ENCODE peak calls at places on chromosomes 11 and 22, in eight cellular contexts. One of them, this sample, is unnamed.

GRCh38 chr11:120830092-120830491 is 193.8 kb upstream of the TBCEL start:
- DNase-seq in coronary artery: no peak
- DNase-seq in ELR: no peak
- DNase-seq in NCI-H1105: no peak
- DNase-seq in fibroblast of mammary gland: no peak
- DNase-seq in dermis blood vessel endothelial cell: no peak
- DNase-seq in mesothelial cell of epicardium: no peak
- DNase-seq in NCI-H1930: no peak
- DNase-seq in this sample: no peak

GRCh38 chr22:32951081-32951806 is 106.9 kb downstream of the SYN3 start:
- DNase-seq in coronary artery: no peak
- DNase-seq in ELR: no peak
- DNase-seq in NCI-H1105: no peak
- DNase-seq in fibroblast of mammary gland: no peak
- DNase-seq in dermis blood vessel endothelial cell: no peak
- DNase-seq in mesothelial cell of epicardium: no peak
- DNase-seq in NCI-H1930: no peak
- DNase-seq in this sample: no peak

GRCh38 chr11:70471254-70471653 is 72.9 kb downstream of the CTTN start:
- DNase-seq in coronary artery: no peak
- DNase-seq in ELR: peak
- DNase-seq in NCI-H1105: no peak
- DNase-seq in fibroblast of mammary gland: peak
- DNase-seq in dermis blood vessel endothelial cell: peak
- DNase-seq in mesothelial cell of epicardium: no peak
- DNase-seq in NCI-H1930: no peak
- DNase-seq in this sample: no peak

GRCh38 chr22:36160499-36160942 is at the start of gene APOL3:
- DNase-seq in coronary artery: peak
- DNase-seq in ELR: peak
- DNase-seq in NCI-H1105: no peak
- DNase-seq in fibroblast of mammary gland: peak
- DNase-seq in dermis blood vessel endothelial cell: peak
- DNase-seq in mesothelial cell of epicardium: no peak
- DNase-seq in NCI-H1930: no peak
- DNase-seq in this sample: no peak

GRCh38 chr22:19700790-19701419 is 13.4 kb upstream of the SEPTIN5 start:
- DNase-seq in coronary artery: no peak
- DNase-seq in ELR: no peak
- DNase-seq in NCI-H1105: no peak
- DNase-seq in fibroblast of mammary gland: no peak
- DNase-seq in dermis blood vessel endothelial cell: no peak
- DNase-seq in mesothelial cell of epicardium: no peak
- DNase-seq in NCI-H1930: no peak
- DNase-seq in this sample: no peak

GRCh38 chr11:69950120-69950519 is 128.0 kb upstream of the ANO1 start:
- DNase-seq in coronary artery: no peak
- DNase-seq in ELR: peak
- DNase-seq in NCI-H1105: no peak
- DNase-seq in fibroblast of mammary gland: peak
- DNase-seq in dermis blood vessel endothelial cell: peak
- DNase-seq in mesothelial cell of epicardium: no peak
- DNase-seq in NCI-H1930: no peak
- DNase-seq in this sample: no peak

GRCh38 chr11:3920148-3920852 is 64.8 kb downstream of the STIM1 start:
- DNase-seq in coronary artery: peak
- DNase-seq in ELR: peak
- DNase-seq in NCI-H1105: no peak
- DNase-seq in fibroblast of mammary gland: peak
- DNase-seq in dermis blood vessel endothelial cell: no peak
- DNase-seq in mesothelial cell of epicardium: no peak
- DNase-seq in NCI-H1930: no peak
- DNase-seq in this sample: no peak

GRCh38 chr22:32660292-32660691 is 141.2 kb upstream of the TIMP3 start:
- DNase-seq in coronary artery: no peak
- DNase-seq in ELR: peak
- DNase-seq in NCI-H1105: peak
- DNase-seq in fibroblast of mammary gland: peak
- DNase-seq in dermis blood vessel endothelial cell: peak
- DNase-seq in mesothelial cell of epicardium: peak
- DNase-seq in NCI-H1930: peak
- DNase-seq in this sample: peak

GRCh38 chr11:120555433-120555773 is 43.9 kb downstream of the GRIK4 start:
- DNase-seq in coronary artery: no peak
- DNase-seq in ELR: no peak
- DNase-seq in NCI-H1105: no peak
- DNase-seq in fibroblast of mammary gland: no peak
- DNase-seq in dermis blood vessel endothelial cell: no peak
- DNase-seq in mesothelial cell of epicardium: no peak
- DNase-seq in NCI-H1930: no peak
- DNase-seq in this sample: no peak

GRCh38 chr11:10633261-10633660 is 60.3 kb downstream of the IRAG1 start:
- DNase-seq in coronary artery: peak
- DNase-seq in ELR: no peak
- DNase-seq in NCI-H1105: no peak
- DNase-seq in fibroblast of mammary gland: no peak
- DNase-seq in dermis blood vessel endothelial cell: no peak
- DNase-seq in mesothelial cell of epicardium: no peak
- DNase-seq in NCI-H1930: no peak
- DNase-seq in this sample: no peak

GRCh38 chr22:23688121-23688520 is 2.7 kb upstream of the RGL4 start:
- DNase-seq in coronary artery: no peak
- DNase-seq in ELR: no peak
- DNase-seq in NCI-H1105: no peak
- DNase-seq in fibroblast of mammary gland: no peak
- DNase-seq in dermis blood vessel endothelial cell: no peak
- DNase-seq in mesothelial cell of epicardium: no peak
- DNase-seq in NCI-H1930: no peak
- DNase-seq in this sample: no peak

GRCh38 chr22:36384766-36385400 is 2.9 kb downstream of the MYH9 start:
- DNase-seq in coronary artery: no peak
- DNase-seq in ELR: peak
- DNase-seq in NCI-H1105: no peak
- DNase-seq in fibroblast of mammary gland: no peak
- DNase-seq in dermis blood vessel endothelial cell: peak
- DNase-seq in mesothelial cell of epicardium: no peak
- DNase-seq in NCI-H1930: no peak
- DNase-seq in this sample: no peak

GRCh38 chr22:23458663-23459541 is 121.2 kb downstream of the IGLL1 start:
- DNase-seq in coronary artery: no peak
- DNase-seq in ELR: no peak
- DNase-seq in NCI-H1105: no peak
- DNase-seq in fibroblast of mammary gland: no peak
- DNase-seq in dermis blood vessel endothelial cell: no peak
- DNase-seq in mesothelial cell of epicardium: no peak
- DNase-seq in NCI-H1930: no peak
- DNase-seq in this sample: no peak

GRCh38 chr11:68893282-68893681 is 10.3 kb downstream of the MRPL21 start:
- DNase-seq in coronary artery: no peak
- DNase-seq in ELR: no peak
- DNase-seq in NCI-H1105: no peak
- DNase-seq in fibroblast of mammary gland: no peak
- DNase-seq in dermis blood vessel endothelial cell: no peak
- DNase-seq in mesothelial cell of epicardium: no peak
- DNase-seq in NCI-H1930: no peak
- DNase-seq in this sample: no peak

GRCh38 chr22:19811811-19812771 is 42.6 kb downstream of the GNB1L start:
- DNase-seq in coronary artery: peak
- DNase-seq in ELR: no peak
- DNase-seq in NCI-H1105: no peak
- DNase-seq in fibroblast of mammary gland: no peak
- DNase-seq in dermis blood vessel endothelial cell: no peak
- DNase-seq in mesothelial cell of epicardium: no peak
- DNase-seq in NCI-H1930: no peak
- DNase-seq in this sample: no peak

GRCh38 chr22:32752868-32753520 is 48.5 kb upstream of the TIMP3 start:
- DNase-seq in coronary artery: no peak
- DNase-seq in ELR: peak
- DNase-seq in NCI-H1105: no peak
- DNase-seq in fibroblast of mammary gland: peak
- DNase-seq in dermis blood vessel endothelial cell: no peak
- DNase-seq in mesothelial cell of epicardium: no peak
- DNase-seq in NCI-H1930: no peak
- DNase-seq in this sample: no peak

GRCh38 chr22:18085188-18085587 is 7.4 kb downstream of the PEX26 start:
- DNase-seq in coronary artery: no peak
- DNase-seq in ELR: peak
- DNase-seq in NCI-H1105: no peak
- DNase-seq in fibroblast of mammary gland: peak
- DNase-seq in dermis blood vessel endothelial cell: no peak
- DNase-seq in mesothelial cell of epicardium: no peak
- DNase-seq in NCI-H1930: no peak
- DNase-seq in this sample: no peak

GRCh38 chr11:43576834-43577521 is 103.6 kb upstream of the HSD17B12 start:
- DNase-seq in coronary artery: no peak
- DNase-seq in ELR: peak
- DNase-seq in NCI-H1105: no peak
- DNase-seq in fibroblast of mammary gland: peak
- DNase-seq in dermis blood vessel endothelial cell: peak
- DNase-seq in mesothelial cell of epicardium: no peak
- DNase-seq in NCI-H1930: peak
- DNase-seq in this sample: no peak

GRCh38 chr11:119339581-119340334 is 925 bp downstream of the C1QTNF5 start:
- DNase-seq in coronary artery: no peak
- DNase-seq in ELR: peak
- DNase-seq in NCI-H1105: peak
- DNase-seq in fibroblast of mammary gland: peak
- DNase-seq in dermis blood vessel endothelial cell: peak
- DNase-seq in mesothelial cell of epicardium: no peak
- DNase-seq in NCI-H1930: peak
- DNase-seq in this sample: peak

GRCh38 chr22:48257690-48258065 is 1495.2 kb downstream of the TBC1D22A start:
- DNase-seq in coronary artery: no peak
- DNase-seq in ELR: no peak
- DNase-seq in NCI-H1105: no peak
- DNase-seq in fibroblast of mammary gland: no peak
- DNase-seq in dermis blood vessel endothelial cell: no peak
- DNase-seq in mesothelial cell of epicardium: no peak
- DNase-seq in NCI-H1930: no peak
- DNase-seq in this sample: no peak

GRCh38 chr11:1375955-1376258 is 13.8 kb upstream of the BRSK2 start:
- DNase-seq in coronary artery: no peak
- DNase-seq in ELR: no peak
- DNase-seq in NCI-H1105: no peak
- DNase-seq in fibroblast of mammary gland: no peak
- DNase-seq in dermis blood vessel endothelial cell: no peak
- DNase-seq in mesothelial cell of epicardium: no peak
- DNase-seq in NCI-H1930: no peak
- DNase-seq in this sample: no peak

GRCh38 chr11:12410006-12410728 is 32.8 kb downstream of the PARVA start:
- DNase-seq in coronary artery: peak
- DNase-seq in ELR: peak
- DNase-seq in NCI-H1105: no peak
- DNase-seq in fibroblast of mammary gland: peak
- DNase-seq in dermis blood vessel endothelial cell: peak
- DNase-seq in mesothelial cell of epicardium: no peak
- DNase-seq in NCI-H1930: no peak
- DNase-seq in this sample: no peak

GRCh38 chr11:69444381-69445130 is 36.9 kb upstream of the LINC01488 start:
- DNase-seq in coronary artery: peak
- DNase-seq in ELR: peak
- DNase-seq in NCI-H1105: no peak
- DNase-seq in fibroblast of mammary gland: peak
- DNase-seq in dermis blood vessel endothelial cell: peak
- DNase-seq in mesothelial cell of epicardium: no peak
- DNase-seq in NCI-H1930: no peak
- DNase-seq in this sample: no peak

GRCh38 chr11:56543157-56543556 is at the start of gene OR5M11:
- DNase-seq in coronary artery: no peak
- DNase-seq in ELR: no peak
- DNase-seq in NCI-H1105: no peak
- DNase-seq in fibroblast of mammary gland: no peak
- DNase-seq in dermis blood vessel endothelial cell: no peak
- DNase-seq in mesothelial cell of epicardium: no peak
- DNase-seq in NCI-H1930: no peak
- DNase-seq in this sample: no peak

GRCh38 chr11:87971354-87971753 is 203.9 kb downstream of the RAB38 start:
- DNase-seq in coronary artery: no peak
- DNase-seq in ELR: no peak
- DNase-seq in NCI-H1105: no peak
- DNase-seq in fibroblast of mammary gland: no peak
- DNase-seq in dermis blood vessel endothelial cell: no peak
- DNase-seq in mesothelial cell of epicardium: no peak
- DNase-seq in NCI-H1930: no peak
- DNase-seq in this sample: no peak

GRCh38 chr11:83449338-83449913 is 163.3 kb upstream of the CCDC90B start:
- DNase-seq in coronary artery: no peak
- DNase-seq in ELR: no peak
- DNase-seq in NCI-H1105: no peak
- DNase-seq in fibroblast of mammary gland: peak
- DNase-seq in dermis blood vessel endothelial cell: no peak
- DNase-seq in mesothelial cell of epicardium: no peak
- DNase-seq in NCI-H1930: no peak
- DNase-seq in this sample: no peak

GRCh38 chr11:96037267-96037990 is 113.5 kb upstream of the MTMR2 start:
- DNase-seq in coronary artery: no peak
- DNase-seq in ELR: no peak
- DNase-seq in NCI-H1105: no peak
- DNase-seq in fibroblast of mammary gland: peak
- DNase-seq in dermis blood vessel endothelial cell: no peak
- DNase-seq in mesothelial cell of epicardium: no peak
- DNase-seq in NCI-H1930: no peak
- DNase-seq in this sample: no peak

GRCh38 chr11:57792870-57793269 is 31.3 kb downstream of the CTNND1 start:
- DNase-seq in coronary artery: no peak
- DNase-seq in ELR: no peak
- DNase-seq in NCI-H1105: no peak
- DNase-seq in fibroblast of mammary gland: no peak
- DNase-seq in dermis blood vessel endothelial cell: peak
- DNase-seq in mesothelial cell of epicardium: no peak
- DNase-seq in NCI-H1930: no peak
- DNase-seq in this sample: no peak

GRCh38 chr22:31829505-31829904 is 75.7 kb downstream of the DEPDC5 start:
- DNase-seq in coronary artery: no peak
- DNase-seq in ELR: peak
- DNase-seq in NCI-H1105: no peak
- DNase-seq in fibroblast of mammary gland: peak
- DNase-seq in dermis blood vessel endothelial cell: peak
- DNase-seq in mesothelial cell of epicardium: no peak
- DNase-seq in NCI-H1930: no peak
- DNase-seq in this sample: no peak

GRCh38 chr11:72670041-72670440 is 4.2 kb downstream of the PDE2A start:
- DNase-seq in coronary artery: no peak
- DNase-seq in ELR: no peak
- DNase-seq in NCI-H1105: no peak
- DNase-seq in fibroblast of mammary gland: no peak
- DNase-seq in dermis blood vessel endothelial cell: no peak
- DNase-seq in mesothelial cell of epicardium: no peak
- DNase-seq in NCI-H1930: no peak
- DNase-seq in this sample: no peak

GRCh38 chr22:28180804-28181203 is 261.7 kb upstream of the PITPNB start:
- DNase-seq in coronary artery: no peak
- DNase-seq in ELR: no peak
- DNase-seq in NCI-H1105: no peak
- DNase-seq in fibroblast of mammary gland: no peak
- DNase-seq in dermis blood vessel endothelial cell: no peak
- DNase-seq in mesothelial cell of epicardium: no peak
- DNase-seq in NCI-H1930: no peak
- DNase-seq in this sample: no peak

GRCh38 chr11:8649361-8649760 is 33.1 kb downstream of the TRIM66 start:
- DNase-seq in coronary artery: no peak
- DNase-seq in ELR: peak
- DNase-seq in NCI-H1105: no peak
- DNase-seq in fibroblast of mammary gland: peak
- DNase-seq in dermis blood vessel endothelial cell: peak
- DNase-seq in mesothelial cell of epicardium: no peak
- DNase-seq in NCI-H1930: no peak
- DNase-seq in this sample: no peak

GRCh38 chr22:29351042-29351441 is 35.5 kb upstream of the RASL10A start:
- DNase-seq in coronary artery: no peak
- DNase-seq in ELR: no peak
- DNase-seq in NCI-H1105: no peak
- DNase-seq in fibroblast of mammary gland: no peak
- DNase-seq in dermis blood vessel endothelial cell: no peak
- DNase-seq in mesothelial cell of epicardium: no peak
- DNase-seq in NCI-H1930: no peak
- DNase-seq in this sample: no peak

GRCh38 chr11:120750647-120751419 is 239.3 kb downstream of the GRIK4 start:
- DNase-seq in coronary artery: no peak
- DNase-seq in ELR: no peak
- DNase-seq in NCI-H1105: no peak
- DNase-seq in fibroblast of mammary gland: no peak
- DNase-seq in dermis blood vessel endothelial cell: no peak
- DNase-seq in mesothelial cell of epicardium: no peak
- DNase-seq in NCI-H1930: no peak
- DNase-seq in this sample: no peak